ENCODE peak calls at places on chromosomes 13 and 19, in seven cellular contexts. X, N, K, Q, Y, D and F are unnamed samples.

GRCh38 chr19:32599736-32600157 is 18.8 kb downstream of the PDCD5 start:
- DNase-seq in X (peak; percentile 77), N (peak; percentile 26), K (peak; percentile 38), Q (peak; percentile 43), Y (peak; percentile 5), D (no peak), F (peak; percentile 52)

GRCh38 chr19:1768918-1769644 is 15.8 kb downstream of the ONECUT3 start:
- DNase-seq in X (no peak), N (no peak), K (no peak), Q (no peak), Y (no peak), D (no peak), F (no peak)

GRCh38 chr13:92187378-92187989 is 789.1 kb downstream of the GPC5 start:
- DNase-seq in X (peak; percentile 49), N (no peak), K (peak; percentile 69), Q (peak; percentile 12), Y (no peak), D (no peak), F (peak; percentile 15)

GRCh38 chr13:48142437-48142836 is 47.5 kb upstream of the MED4 start:
- DNase-seq in X (no peak), N (no peak), K (no peak), Q (no peak), Y (no peak), D (no peak), F (no peak)

GRCh38 chr19:55678121-55678671 is 3.2 kb downstream of the EPN1 start:
- DNase-seq in X (no peak), N (no peak), K (no peak), Q (no peak), Y (no peak), D (no peak), F (no peak)

GRCh38 chr19:40632311-40633036 is 31.3 kb downstream of the LTBP4 start:
- DNase-seq in X (no peak), N (no peak), K (no peak), Q (no peak), Y (no peak), D (no peak), F (no peak)

GRCh38 chr13:43959291-43959690 is 79.6 kb downstream of the LACC1 start:
- DNase-seq in X (no peak), N (no peak), K (no peak), Q (no peak), Y (no peak), D (no peak), F (no peak)

GRCh38 chr13:48746816-48747215 is 93.1 kb downstream of the CYSLTR2 start:
- DNase-seq in X (no peak), N (no peak), K (no peak), Q (no peak), Y (no peak), D (no peak), F (no peak)

GRCh38 chr13:43307921-43308433 is 284.6 kb downstream of the DNAJC15 start:
- DNase-seq in X (peak; percentile 93), N (no peak), K (peak; percentile 85), Q (no peak), Y (peak; percentile 37), D (peak; percentile 88), F (no peak)

GRCh38 chr13:66424417-66424816 is 805.7 kb downstream of the PCDH9 start:
- DNase-seq in X (peak; percentile 82), N (no peak), K (no peak), Q (peak; percentile 66), Y (no peak), D (no peak), F (no peak)

GRCh38 chr19:39951686-39952085 is 17.3 kb upstream of the FCGBP start:
- DNase-seq in X (peak; percentile 67), N (no peak), K (no peak), Q (peak; percentile 26), Y (peak; percentile 31), D (no peak), F (no peak)

GRCh38 chr19:7223429-7223828 is 70.8 kb downstream of the INSR start:
- DNase-seq in X (no peak), N (no peak), K (no peak), Q (no peak), Y (no peak), D (no peak), F (no peak)

GRCh38 chr13:21674271-21675009 is 3.6 kb downstream of the FGF9 start:
- DNase-seq in X (no peak), N (no peak), K (peak; percentile 67), Q (no peak), Y (no peak), D (peak; percentile 34), F (peak; percentile 59)

GRCh38 chr19:18731562-18732008 is 48.1 kb downstream of the CRTC1 start:
- DNase-seq in X (no peak), N (no peak), K (no peak), Q (no peak), Y (no peak), D (no peak), F (no peak)

GRCh38 chr13:59458908-59459579 is 704.7 kb downstream of the DIAPH3 start:
- DNase-seq in X (peak; percentile 86), N (no peak), K (no peak), Q (peak; percentile 54), Y (no peak), D (peak; percentile 39), F (no peak)

GRCh38 chr13:46756977-46757376 is 40.0 kb downstream of the ESD start:
- DNase-seq in X (peak; percentile 95), N (no peak), K (no peak), Q (peak; percentile 49), Y (no peak), D (no peak), F (no peak)

GRCh38 chr13:61777281-61777680 is 361.6 kb upstream of the PCDH20 start:
- DNase-seq in X (no peak), N (no peak), K (no peak), Q (no peak), Y (no peak), D (no peak), F (no peak)

GRCh38 chr13:39378293-39378692 is 224.7 kb downstream of the LHFPL6 start:
- DNase-seq in X (no peak), N (no peak), K (no peak), Q (no peak), Y (no peak), D (no peak), F (no peak)

GRCh38 chr13:32297206-32297605 is 18.0 kb downstream of the ZAR1L start:
- DNase-seq in X (no peak), N (no peak), K (no peak), Q (no peak), Y (no peak), D (no peak), F (no peak)

GRCh38 chr19:17450264-17451075 is 2.0 kb upstream of the TMEM221 start:
- DNase-seq in X (no peak), N (no peak), K (no peak), Q (no peak), Y (peak; percentile 98), D (no peak), F (peak; percentile 73)

GRCh38 chr13:24214528-24214927 is 54.0 kb downstream of the SPATA13 start:
- DNase-seq in X (no peak), N (no peak), K (no peak), Q (no peak), Y (no peak), D (no peak), F (no peak)

GRCh38 chr19:18915639-18916038 is 3.5 kb downstream of the COPE start:
- DNase-seq in X (peak; percentile 44), N (no peak), K (peak; percentile 34), Q (no peak), Y (peak; percentile 10), D (no peak), F (peak; percentile 67)

GRCh38 chr19:46291829-46292228 is 5.0 kb upstream of the HIF3A start:
- DNase-seq in X (no peak), N (no peak), K (no peak), Q (no peak), Y (no peak), D (no peak), F (no peak)

GRCh38 chr13:46350003-46350402 is 37.0 kb downstream of the RUBCNL start:
- DNase-seq in X (no peak), N (no peak), K (no peak), Q (no peak), Y (no peak), D (no peak), F (no peak)

GRCh38 chr13:46113596-46113995 is 8.8 kb upstream of the CPB2 start:
- DNase-seq in X (peak; percentile 9), N (no peak), K (no peak), Q (no peak), Y (no peak), D (no peak), F (no peak)

GRCh38 chr19:33580645-33581037 is 41.1 kb upstream of the CHST8 start:
- DNase-seq in X (no peak), N (no peak), K (no peak), Q (no peak), Y (no peak), D (no peak), F (no peak)

GRCh38 chr19:51123381-51124186 is 1.1 kb upstream of the SIGLEC9 start:
- DNase-seq in X (no peak), N (no peak), K (no peak), Q (no peak), Y (no peak), D (no peak), F (peak; percentile 75)

GRCh38 chr19:28862238-28862637 is 350.7 kb downstream of the UQCRFS1 start:
- DNase-seq in X (peak; percentile 14), N (no peak), K (no peak), Q (no peak), Y (no peak), D (no peak), F (no peak)

GRCh38 chr13:26839682-26840081 is 79.1 kb upstream of the GPR12 start:
- DNase-seq in X (no peak), N (no peak), K (peak; percentile 77), Q (no peak), Y (no peak), D (no peak), F (no peak)

GRCh38 chr19:18060472-18060871 is 26.3 kb downstream of the IL12RB1 start:
- DNase-seq in X (no peak), N (no peak), K (no peak), Q (no peak), Y (no peak), D (no peak), F (no peak)

GRCh38 chr19:1568320-1569019 is at the start of gene MEX3D:
- DNase-seq in X (peak; percentile 65), N (peak; percentile 84), K (peak; percentile 70), Q (peak; percentile 43), Y (no peak), D (peak; percentile 79), F (peak; percentile 79)

GRCh38 chr19:10812196-10812595 is 23.8 kb downstream of the TMED1 start:
- DNase-seq in X (no peak), N (no peak), K (no peak), Q (no peak), Y (no peak), D (no peak), F (no peak)

GRCh38 chr13:48078251-48078656 is 16.6 kb downstream of the MED4 start:
- DNase-seq in X (no peak), N (no peak), K (peak; percentile 0), Q (no peak), Y (no peak), D (no peak), F (peak; percentile 57)

GRCh38 chr13:96963786-96964475 is 30.3 kb downstream of the OXGR1 start:
- DNase-seq in X (peak; percentile 6), N (no peak), K (no peak), Q (no peak), Y (no peak), D (no peak), F (no peak)

GRCh38 chr19:40754611-40755247 is 3.7 kb downstream of the SNRPA start:
- DNase-seq in X (no peak), N (no peak), K (no peak), Q (no peak), Y (no peak), D (no peak), F (peak; percentile 89)

GRCh38 chr13:41897126-41897525 is 63.8 kb downstream of the VWA8 start:
- DNase-seq in X (peak; percentile 38), N (no peak), K (no peak), Q (no peak), Y (no peak), D (no peak), F (no peak)